ENCODE peak calls at places on chromosomes 13 and 19, in six cellular contexts. J is sigmoid colon, L is GM10248, I is foreskin fibroblast, A is neural crest cell, Y is left ventricle myocardium inferior. F is an unnamed sample.

GRCh38 chr13:38950987-38951386 is 39.6 kb downstream of the STOML3 start:
- DNase-seq in J (no peak), L (no peak), I (no peak), A (no peak), Y (no peak), F (no peak)

GRCh38 chr13:22915442-22916082 is 265.2 kb upstream of the SGCG start:
- DNase-seq in J (peak), L (peak), I (peak), A (peak), Y (peak), F (peak)

GRCh38 chr19:1102407-1103106 is 1.2 kb upstream of the GPX4 start:
- DNase-seq in J (no peak), L (peak), I (peak), A (no peak), Y (no peak), F (no peak)

GRCh38 chr19:55486971-55487883 is 1.0 kb upstream of the SSC5D start:
- DNase-seq in J (peak), L (peak), I (peak), A (peak), Y (peak), F (no peak)

GRCh38 chr13:33194820-33195692 is 90.5 kb downstream of the STARD13 start:
- DNase-seq in J (no peak), L (peak), I (peak), A (no peak), Y (no peak), F (no peak)

GRCh38 chr19:12284631-12285030 is 10.1 kb downstream of the ZNF44 start:
- DNase-seq in J (no peak), L (no peak), I (no peak), A (no peak), Y (no peak), F (no peak)

GRCh38 chr19:40355975-40356680 is 7.6 kb downstream of the PLD3 start:
- DNase-seq in J (no peak), L (peak), I (no peak), A (no peak), Y (no peak), F (no peak)

GRCh38 chr13:78910147-78910546 is 251.2 kb upstream of the OBI1 start:
- DNase-seq in J (no peak), L (no peak), I (no peak), A (no peak), Y (no peak), F (no peak)

GRCh38 chr13:21365574-21365973 is 93.5 kb downstream of the ZDHHC20 start:
- DNase-seq in J (no peak), L (no peak), I (no peak), A (no peak), Y (no peak), F (no peak)

GRCh38 chr13:39259371-39259770 is 221.1 kb downstream of the NHLRC3 start:
- DNase-seq in J (no peak), L (no peak), I (no peak), A (no peak), Y (no peak), F (no peak)

GRCh38 chr13:110261166-110262081 is 45.5 kb downstream of the COL4A1 start:
- DNase-seq in J (no peak), L (no peak), I (no peak), A (no peak), Y (no peak), F (no peak)

GRCh38 chr19:20078696-20079095 is 896 bp downstream of the ZNF90 start:
- DNase-seq in J (peak), L (peak), I (peak), A (peak), Y (peak), F (no peak)
- TF ChIP-seq CTCF in J (no peak), L (no peak), I (no peak), A (no peak), Y (no peak), F (no peak)

GRCh38 chr19:47357788-47358680 is 8.9 kb downstream of the DHX34 start:
- DNase-seq in J (no peak), L (no peak), I (no peak), A (no peak), Y (no peak), F (no peak)
- TF ChIP-seq CTCF in J (no peak), L (peak), I (no peak), A (peak), Y (no peak), F (peak)

GRCh38 chr13:50584856-50585580 is 258.5 kb downstream of the DLEU7 start:
- DNase-seq in J (no peak), L (no peak), I (no peak), A (no peak), Y (no peak), F (no peak)

GRCh38 chr13:50581586-50582196 is 261.8 kb downstream of the DLEU7 start:
- DNase-seq in J (no peak), L (no peak), I (no peak), A (no peak), Y (no peak), F (no peak)

GRCh38 chr13:50576156-50576555 is 267.3 kb downstream of the DLEU7 start:
- DNase-seq in J (no peak), L (no peak), I (no peak), A (no peak), Y (no peak), F (no peak)

GRCh38 chr13:50577806-50578205 is 265.7 kb downstream of the DLEU7 start:
- DNase-seq in J (no peak), L (no peak), I (no peak), A (no peak), Y (no peak), F (no peak)

GRCh38 chr13:50580684-50581305 is 262.7 kb downstream of the DLEU7 start:
- DNase-seq in J (no peak), L (no peak), I (peak), A (no peak), Y (no peak), F (no peak)
- TF ChIP-seq CTCF in J (no peak), L (no peak), I (peak), A (no peak), Y (peak), F (no peak)

DNA sequence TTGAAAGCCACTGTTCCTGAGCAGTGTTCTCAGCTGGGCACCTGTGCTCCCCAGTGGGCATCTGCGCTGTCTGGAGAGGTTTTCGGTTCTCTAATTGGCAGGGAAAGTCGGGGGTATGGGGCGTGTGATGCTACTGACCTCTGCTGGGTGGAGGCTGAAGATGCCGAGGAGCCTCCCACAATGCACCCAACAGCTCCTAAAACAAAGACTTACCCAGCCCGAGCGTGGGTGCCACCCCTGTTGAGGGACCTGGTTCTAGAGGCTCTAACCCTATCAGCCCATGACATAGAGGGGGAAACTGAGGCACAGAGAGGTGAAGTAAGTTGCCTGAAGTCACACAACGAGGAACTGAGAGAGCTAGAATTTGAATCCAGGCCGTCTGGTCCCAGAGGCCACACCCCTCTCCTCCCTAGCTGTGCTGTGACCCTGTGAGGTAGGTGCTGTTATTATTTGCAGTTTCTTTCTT is 2.3 kb downstream of the SPACA4 start:
- DNase-seq in J (no peak), L (peak), I (no peak), A (no peak), Y (no peak), F (no peak)
- TF ChIP-seq CTCF in J (no peak), L (peak), I (peak), A (peak), Y (peak), F (peak)